ENCODE peak calls at places on chromosomes 13 and 19, in four cellular contexts. One of them, this sample, is unnamed.

GRCh38 chr19:10333758-10334339 is 520 bp upstream of the RAVER1 start:
- DNase-seq in HepG2: no peak
- DNase-seq in GM12878: no peak
- DNase-seq in K562: no peak
- DNase-seq in this sample: peak; percentile 63

GRCh38 chr19:17001603-17002183 is 24.9 kb downstream of the CPAMD8 start:
- DNase-seq in HepG2: no peak
- DNase-seq in GM12878: no peak
- DNase-seq in K562: no peak
- DNase-seq in this sample: no peak

GRCh38 chr13:109163052-109163413 is 533.6 kb downstream of the MYO16 start:
- DNase-seq in HepG2: no peak
- DNase-seq in GM12878: no peak
- DNase-seq in K562: no peak
- DNase-seq in this sample: no peak

GRCh38 chr13:36428083-36428482 is 4.2 kb upstream of the CCNA1 start:
- DNase-seq in HepG2: no peak
- DNase-seq in GM12878: no peak
- DNase-seq in K562: no peak
- DNase-seq in this sample: no peak

GRCh38 chr19:5691205-5691929 is 1.3 kb downstream of the RPL36 start:
- DNase-seq in HepG2: no peak
- DNase-seq in GM12878: no peak
- DNase-seq in K562: peak; percentile 68
- DNase-seq in this sample: no peak

GRCh38 chr13:84098273-84098672 is 216.0 kb upstream of the SLITRK1 start:
- DNase-seq in HepG2: no peak
- DNase-seq in GM12878: no peak
- DNase-seq in K562: no peak
- DNase-seq in this sample: no peak

GRCh38 chr13:39892731-39893293 is 237.3 kb downstream of the COG6 start:
- DNase-seq in HepG2: no peak
- DNase-seq in GM12878: no peak
- DNase-seq in K562: no peak
- DNase-seq in this sample: no peak

GRCh38 chr13:31444266-31444862 is 244.6 kb downstream of the B3GLCT start:
- DNase-seq in HepG2: no peak
- DNase-seq in GM12878: no peak
- DNase-seq in K562: no peak
- DNase-seq in this sample: no peak

GRCh38 chr19:30163663-30164062 is 208.5 kb upstream of the ZNF536 start:
- DNase-seq in HepG2: no peak
- DNase-seq in GM12878: no peak
- DNase-seq in K562: no peak
- DNase-seq in this sample: peak; percentile 7

GRCh38 chr19:12730054-12730453 is 4.4 kb downstream of the TRIR start:
- DNase-seq in HepG2: no peak
- DNase-seq in GM12878: no peak
- DNase-seq in K562: no peak
- DNase-seq in this sample: no peak

GRCh38 chr19:12731337-12731736 is 3.1 kb downstream of the TRIR start:
- DNase-seq in HepG2: no peak
- DNase-seq in GM12878: no peak
- DNase-seq in K562: no peak
- DNase-seq in this sample: no peak

GRCh38 chr19:12736854-12737665 is at the start of gene GET3:
- DNase-seq in HepG2: peak; percentile 100
- DNase-seq in GM12878: peak; percentile 99
- DNase-seq in K562: peak; percentile 98
- DNase-seq in this sample: peak; percentile 87

GRCh38 chr19:12733907-12734214 is 623 bp downstream of the TRIR start:
- DNase-seq in HepG2: no peak
- DNase-seq in GM12878: no peak
- DNase-seq in K562: no peak
- DNase-seq in this sample: no peak

DNA sequence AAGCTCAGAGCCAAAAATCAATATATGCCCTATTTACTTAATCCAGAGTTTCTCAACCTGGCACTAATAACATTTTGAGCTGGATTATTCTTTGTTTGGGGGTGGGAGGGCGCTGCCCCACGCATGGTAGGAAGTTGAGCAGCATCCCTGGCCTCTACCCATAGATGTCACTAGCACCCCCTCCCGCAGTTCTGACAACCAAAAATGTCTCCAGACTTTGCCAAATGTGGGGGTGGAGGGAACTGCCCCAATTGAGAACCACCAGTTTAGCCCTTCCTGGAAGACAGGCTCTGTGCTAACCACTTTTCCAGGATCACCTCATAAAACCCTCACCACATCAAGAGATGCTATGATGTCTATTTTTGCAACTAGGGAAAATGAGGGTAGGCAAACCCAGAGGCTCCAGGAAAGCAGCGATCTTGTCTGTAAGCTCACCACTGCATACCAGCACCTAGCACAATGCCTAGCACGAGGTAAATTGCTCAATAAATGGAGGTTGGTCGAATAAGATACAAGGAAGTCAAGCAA is 1.1 kb downstream of the TRIR start:
- DNase-seq in HepG2: peak; percentile 44
- DNase-seq in GM12878: no peak
- DNase-seq in K562: peak; percentile 81
- DNase-seq in this sample: no peak
- TF ChIP-seq BRCA1 in HepG2: no peak
- TF ChIP-seq BRCA1 in GM12878: no peak
- TF ChIP-seq BRCA1 in K562: no peak
- TF ChIP-seq BRCA1 in this sample: no peak

GRCh38 chr19:41436664-41436951 is 3.1 kb downstream of the DMAC2 start:
- DNase-seq in HepG2: no peak
- DNase-seq in GM12878: no peak
- DNase-seq in K562: no peak
- DNase-seq in this sample: no peak
- TF ChIP-seq BRCA1 in HepG2: no peak
- TF ChIP-seq BRCA1 in GM12878: no peak
- TF ChIP-seq BRCA1 in K562: no peak
- TF ChIP-seq BRCA1 in this sample: no peak

DNA sequence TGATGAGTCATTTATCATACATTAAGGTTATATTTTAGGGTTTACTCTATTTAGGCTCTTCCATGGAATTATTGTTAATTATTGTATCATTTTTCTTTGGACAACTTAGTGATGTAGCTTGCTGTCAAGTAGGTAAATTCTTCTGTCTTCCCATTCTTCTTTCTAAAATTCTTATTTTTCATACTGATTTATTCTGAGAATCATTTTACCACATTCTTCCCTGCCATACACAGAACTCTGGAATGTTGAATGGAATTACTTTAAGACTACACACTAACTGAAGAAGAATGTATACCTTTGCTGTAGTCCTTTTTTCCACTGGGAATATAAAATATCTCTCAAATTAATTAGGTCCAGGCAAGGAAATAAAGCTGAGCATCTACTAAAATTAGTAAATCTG is 24.5 kb upstream of the SLC7A1 start:
- DNase-seq in HepG2: no peak
- DNase-seq in GM12878: no peak
- DNase-seq in K562: no peak
- DNase-seq in this sample: no peak
- TF ChIP-seq BRCA1 in HepG2: no peak
- TF ChIP-seq BRCA1 in GM12878: no peak
- TF ChIP-seq BRCA1 in K562: no peak
- TF ChIP-seq BRCA1 in this sample: no peak

GRCh38 chr13:32946558-32946957 is 69.7 kb upstream of the KL start:
- DNase-seq in HepG2: no peak
- DNase-seq in GM12878: no peak
- DNase-seq in K562: no peak
- DNase-seq in this sample: no peak

GRCh38 chr13:32941368-32941767 is 74.9 kb upstream of the KL start:
- DNase-seq in HepG2: no peak
- DNase-seq in GM12878: no peak
- DNase-seq in K562: no peak
- DNase-seq in this sample: no peak

GRCh38 chr13:32938907-32939306 is 77.3 kb upstream of the KL start:
- DNase-seq in HepG2: no peak
- DNase-seq in GM12878: no peak
- DNase-seq in K562: no peak
- DNase-seq in this sample: no peak

GRCh38 chr13:32940601-32941000 is 75.6 kb upstream of the KL start:
- DNase-seq in HepG2: no peak
- DNase-seq in GM12878: no peak
- DNase-seq in K562: no peak
- DNase-seq in this sample: no peak
- TF ChIP-seq BRCA1 in HepG2: no peak
- TF ChIP-seq BRCA1 in GM12878: no peak
- TF ChIP-seq BRCA1 in K562: no peak
- TF ChIP-seq BRCA1 in this sample: no peak

GRCh38 chr13:97367016-97367415 is 67.0 kb upstream of the RAP2A start:
- DNase-seq in HepG2: no peak
- DNase-seq in GM12878: no peak
- DNase-seq in K562: no peak
- DNase-seq in this sample: no peak
- TF ChIP-seq BRCA1 in HepG2: no peak
- TF ChIP-seq BRCA1 in GM12878: no peak
- TF ChIP-seq BRCA1 in K562: no peak
- TF ChIP-seq BRCA1 in this sample: no peak

GRCh38 chr13:64928704-64929499 is 2301.2 kb downstream of the PCDH9 start:
- DNase-seq in HepG2: no peak
- DNase-seq in GM12878: no peak
- DNase-seq in K562: no peak
- DNase-seq in this sample: no peak

GRCh38 chr13:64924401-64924800 is 2305.7 kb downstream of the PCDH9 start:
- DNase-seq in HepG2: no peak
- DNase-seq in GM12878: no peak
- DNase-seq in K562: no peak
- DNase-seq in this sample: no peak

GRCh38 chr13:64925727-64926126 is 2304.4 kb downstream of the PCDH9 start:
- DNase-seq in HepG2: no peak
- DNase-seq in GM12878: no peak
- DNase-seq in K562: no peak
- DNase-seq in this sample: no peak

GRCh38 chr13:64930636-64931035 is 2299.5 kb downstream of the PCDH9 start:
- DNase-seq in HepG2: no peak
- DNase-seq in GM12878: no peak
- DNase-seq in K562: no peak
- DNase-seq in this sample: no peak

DNA sequence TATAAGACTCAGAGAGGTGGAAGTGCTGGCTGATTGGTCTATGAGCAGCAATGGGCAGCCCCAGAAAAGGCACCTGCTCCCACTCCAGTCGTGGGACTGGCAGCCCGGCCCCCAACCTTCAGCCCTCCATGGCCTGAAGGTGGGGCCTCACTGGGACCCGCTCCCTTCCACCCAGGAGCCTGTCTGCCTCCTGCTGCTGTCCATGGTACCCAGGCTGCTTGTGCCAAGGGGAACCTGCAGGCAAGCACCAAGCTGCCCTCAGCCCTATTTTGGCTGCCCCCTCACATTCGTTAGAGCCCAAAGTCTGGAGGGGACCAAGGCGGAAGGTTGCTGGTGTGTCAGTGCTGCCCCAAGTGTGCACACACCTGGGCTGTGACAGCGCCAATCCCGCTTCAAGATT is 2304.9 kb downstream of the PCDH9 start:
- DNase-seq in HepG2: no peak
- DNase-seq in GM12878: no peak
- DNase-seq in K562: no peak
- DNase-seq in this sample: peak; percentile 55
- TF ChIP-seq BRCA1 in HepG2: no peak
- TF ChIP-seq BRCA1 in GM12878: no peak
- TF ChIP-seq BRCA1 in K562: no peak
- TF ChIP-seq BRCA1 in this sample: no peak

DNA sequence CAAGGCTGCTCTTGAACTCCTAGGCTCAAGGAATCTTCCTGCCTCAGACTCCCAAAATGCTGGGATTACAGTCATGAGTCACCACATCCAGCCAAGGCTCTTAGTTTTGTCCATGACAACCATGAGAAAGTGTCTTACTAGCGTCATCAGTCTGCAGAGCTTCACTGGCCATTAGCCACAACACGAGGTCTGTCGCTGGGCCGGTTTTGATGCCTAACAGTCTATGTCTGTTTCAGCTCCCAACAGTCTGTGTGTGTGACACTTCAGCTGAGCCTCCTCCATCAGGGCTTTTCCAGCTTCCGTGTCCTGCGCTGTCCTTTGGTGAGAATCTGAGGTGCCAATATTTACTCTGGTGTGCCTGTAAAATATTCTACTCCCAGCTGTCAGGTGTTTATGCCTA is 47.6 kb downstream of the CEP89 start:
- DNase-seq in HepG2: no peak
- DNase-seq in GM12878: no peak
- DNase-seq in K562: no peak
- DNase-seq in this sample: no peak
- TF ChIP-seq BRCA1 in HepG2: no peak
- TF ChIP-seq BRCA1 in GM12878: no peak
- TF ChIP-seq BRCA1 in K562: no peak
- TF ChIP-seq BRCA1 in this sample: no peak

DNA sequence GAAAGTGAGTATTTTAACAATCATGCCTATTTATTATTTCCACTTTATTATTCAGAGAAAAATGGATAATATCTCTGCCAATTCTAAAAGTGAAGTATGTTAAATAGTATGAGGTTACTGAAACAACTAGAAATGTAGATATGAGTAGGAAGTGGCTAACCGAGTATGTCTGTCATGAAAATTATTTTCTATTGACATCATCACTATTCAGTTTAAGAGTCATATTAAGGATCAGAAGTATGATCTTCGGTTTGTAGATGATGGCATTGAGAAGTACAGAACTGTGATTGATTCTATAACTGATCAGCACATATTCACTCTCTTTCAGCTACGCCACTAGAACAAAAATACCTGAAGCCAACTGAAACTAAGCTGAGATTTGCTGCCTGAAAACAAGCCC is 146.4 kb upstream of the SLITRK5 start:
- DNase-seq in HepG2: no peak
- DNase-seq in GM12878: no peak
- DNase-seq in K562: no peak
- DNase-seq in this sample: no peak
- TF ChIP-seq BRCA1 in HepG2: no peak
- TF ChIP-seq BRCA1 in GM12878: no peak
- TF ChIP-seq BRCA1 in K562: no peak
- TF ChIP-seq BRCA1 in this sample: no peak

GRCh38 chr19:14772995-14773394 is 5.4 kb downstream of the ADGRE2 start:
- DNase-seq in HepG2: no peak
- DNase-seq in GM12878: no peak
- DNase-seq in K562: no peak
- DNase-seq in this sample: no peak

GRCh38 chr19:14772467-14772866 is 5.9 kb downstream of the ADGRE2 start:
- DNase-seq in HepG2: no peak
- DNase-seq in GM12878: no peak
- DNase-seq in K562: no peak
- DNase-seq in this sample: peak; percentile 13

GRCh38 chr19:14774373-14774772 is 4.0 kb downstream of the ADGRE2 start:
- DNase-seq in HepG2: no peak
- DNase-seq in GM12878: no peak
- DNase-seq in K562: no peak
- DNase-seq in this sample: peak; percentile 29

GRCh38 chr19:14770944-14771839 is 7.2 kb downstream of the ADGRE2 start:
- DNase-seq in HepG2: no peak
- DNase-seq in GM12878: no peak
- DNase-seq in K562: no peak
- DNase-seq in this sample: no peak

DNA sequence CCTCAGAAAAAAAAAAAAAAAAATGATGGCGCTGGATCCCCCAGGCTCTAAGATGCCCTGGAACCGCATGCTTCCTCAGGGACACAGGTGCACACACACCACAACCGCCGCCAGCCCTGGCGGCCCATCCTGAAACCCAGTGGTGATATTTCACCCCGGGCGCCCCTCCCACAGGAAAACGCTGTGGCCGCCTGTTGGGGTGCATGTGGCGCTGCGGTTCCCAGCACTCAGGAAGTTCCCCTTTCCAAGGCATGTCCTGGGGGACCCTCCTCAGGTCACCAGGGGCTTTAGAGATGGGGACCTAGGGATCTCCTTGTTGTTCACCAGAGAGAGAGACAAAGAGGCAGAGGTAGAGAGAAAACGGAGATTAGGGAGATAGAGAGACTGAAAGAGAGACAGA is 2.5 kb downstream of the ADGRE2 start:
- DNase-seq in HepG2: no peak
- DNase-seq in GM12878: no peak
- DNase-seq in K562: peak; percentile 75
- DNase-seq in this sample: peak; percentile 60
- TF ChIP-seq BRCA1 in HepG2: no peak
- TF ChIP-seq BRCA1 in GM12878: no peak
- TF ChIP-seq BRCA1 in K562: no peak
- TF ChIP-seq BRCA1 in this sample: no peak

This sample was measured in H1.